ENCODE peak calls at places on chromosomes 7 and 10, in eight cellular contexts. X, F, Y, Z, R, E, V and H are unnamed samples.

GRCh38 chr7:121832347-121832746 is 40.6 kb upstream of the PTPRZ1 start:
- DNase-seq in R (no peak), F (no peak), Y (no peak), E (no peak), Z (no peak), X (no peak), V (no peak), H (peak; percentile 21)

GRCh38 chr7:96674565-96674964 is 35.1 kb downstream of the SEM1 start:
- DNase-seq in X (no peak), V (no peak), F (no peak), E (no peak), Y (peak; percentile 51), R (no peak), Z (no peak), H (no peak)

GRCh38 chr10:10222288-10222945 is 795.3 kb upstream of the CELF2 start:
- DNase-seq in V (no peak), Z (no peak), Y (peak; percentile 81), F (no peak), E (no peak), X (peak; percentile 91), R (no peak), H (no peak)

GRCh38 chr7:47816647-47817046 is 131.6 kb downstream of the PKD1L1 start:
- DNase-seq in E (no peak), Z (no peak), V (no peak), R (no peak), Y (peak; percentile 80), X (peak; percentile 20), F (no peak), H (peak; percentile 46)

GRCh38 chr10:75530337-75530736 is 98.9 kb downstream of the LRMDA start:
- DNase-seq in X (no peak), Y (peak; percentile 46), R (no peak), Z (no peak), V (no peak), F (no peak), E (peak; percentile 34), H (peak; percentile 16)

GRCh38 chr7:80379034-80379433 is 132.8 kb downstream of the GNAT3 start:
- DNase-seq in F (no peak), V (no peak), E (no peak), X (no peak), R (no peak), Y (peak; percentile 73), Z (no peak), H (peak; percentile 22)

GRCh38 chr10:26801274-26801673 is 59.5 kb downstream of the ABI1 start:
- DNase-seq in V (no peak), E (no peak), Z (no peak), F (no peak), R (no peak), Y (no peak), X (no peak), H (no peak)

GRCh38 chr10:88065384-88066049 is 202.1 kb downstream of the PTEN start:
- DNase-seq in X (peak; percentile 12), F (no peak), E (no peak), Z (no peak), V (no peak), R (no peak), Y (no peak), H (no peak)

GRCh38 chr10:79070091-79070610 is 1.4 kb downstream of the ZMIZ1 start:
- DNase-seq in F (peak; percentile 34), Y (no peak), V (peak; percentile 23), E (no peak), Z (no peak), R (no peak), X (no peak), H (no peak)

GRCh38 chr10:101261702-101262101 is 32.4 kb upstream of the LBX1 start:
- DNase-seq in Y (no peak), E (no peak), Z (no peak), F (peak; percentile 47), X (no peak), R (no peak), V (no peak), H (no peak)

GRCh38 chr7:94666879-94667587 is 11.1 kb upstream of the SGCE start:
- DNase-seq in Y (no peak), R (no peak), F (no peak), V (no peak), X (no peak), E (no peak), Z (no peak), H (no peak)

GRCh38 chr7:11858668-11859302 is 26.8 kb upstream of the THSD7A start:
- DNase-seq in V (no peak), F (no peak), X (no peak), Y (no peak), Z (no peak), R (no peak), E (no peak), H (no peak)

GRCh38 chr10:97584060-97584797 is at the start of gene HOGA1:
- DNase-seq in Y (peak; percentile 37), X (peak; percentile 15), V (peak; percentile 24), E (peak; percentile 93), R (no peak), Z (no peak), F (peak; percentile 61), H (peak; percentile 83)

GRCh38 chr10:117075064-117075463 is 63.0 kb downstream of the VAX1 start:
- DNase-seq in R (no peak), V (no peak), E (no peak), F (no peak), Y (peak; percentile 9), X (peak; percentile 1), Z (no peak), H (peak; percentile 54)

GRCh38 chr10:12081879-12082560 is 13.3 kb downstream of the DHTKD1 start:
- DNase-seq in V (no peak), Z (no peak), R (no peak), F (no peak), E (no peak), X (peak; percentile 86), Y (peak; percentile 71), H (peak; percentile 24)

GRCh38 chr10:60139798-60140566 is 233.6 kb upstream of the CCDC6 start:
- DNase-seq in R (no peak), E (no peak), Y (peak; percentile 81), X (peak; percentile 10), Z (no peak), F (peak; percentile 93), V (no peak), H (peak; percentile 83)

GRCh38 chr10:23294638-23295247 is 49.9 kb downstream of the C10orf67 start:
- DNase-seq in Y (peak; percentile 46), E (no peak), Z (no peak), V (no peak), F (peak; percentile 62), X (no peak), R (no peak), H (peak; percentile 22)

GRCh38 chr7:44148961-44149550 is 7.9 kb upstream of the MYL7 start:
- DNase-seq in X (no peak), R (no peak), Z (no peak), F (no peak), E (no peak), V (no peak), Y (no peak), H (no peak)

GRCh38 chr7:6443372-6443941 is 4.3 kb downstream of the DAGLB start:
- DNase-seq in X (peak; percentile 97), F (no peak), Y (peak; percentile 97), E (peak; percentile 78), R (no peak), Z (peak; percentile 84), V (no peak), H (peak; percentile 85)

GRCh38 chr10:33559105-33559504 is 224.6 kb upstream of the NRP1 start:
- DNase-seq in Z (no peak), E (peak; percentile 13), F (no peak), R (no peak), Y (peak; percentile 83), X (peak; percentile 63), V (no peak), H (peak; percentile 81)

GRCh38 chr7:46191776-46192175 is 270.7 kb upstream of the IGFBP3 start:
- DNase-seq in V (no peak), Y (peak; percentile 45), Z (no peak), R (no peak), E (no peak), F (no peak), X (no peak), H (peak; percentile 80)

GRCh38 chr10:45551387-45551786 is 121.2 kb downstream of the ZFAND4 start:
- DNase-seq in E (no peak), R (no peak), Y (no peak), Z (no peak), V (no peak), X (no peak), F (no peak), H (no peak)
- TF ChIP-seq CTCF in E (no peak), R (no peak), Y (no peak), Z (no peak), V (no peak), X (no peak), F (no peak), H (no peak)

DNA sequence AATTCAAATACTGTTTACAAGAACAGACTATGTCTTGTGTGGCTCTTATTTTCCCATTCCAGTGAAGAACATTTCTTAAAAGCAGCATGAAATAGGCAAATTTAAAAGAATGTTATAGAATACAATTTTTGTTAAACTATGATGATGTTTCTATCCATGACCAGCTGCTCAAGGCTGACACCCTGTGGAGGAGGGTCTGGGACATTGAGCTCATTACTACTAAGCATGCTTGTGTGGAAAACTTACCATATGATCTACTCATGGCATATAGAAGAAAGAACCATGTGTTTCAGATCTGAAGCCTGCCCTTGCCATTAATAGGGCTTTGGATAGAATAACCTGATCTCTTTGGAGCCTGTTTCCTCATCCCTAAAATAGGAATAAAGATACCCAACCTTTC is 125.0 kb downstream of the FOXP2 start:
- DNase-seq in F (peak; percentile 24), V (peak; percentile 15), E (no peak), Z (no peak), X (peak; percentile 55), Y (peak; percentile 5), R (no peak), H (peak; percentile 32)
- TF ChIP-seq CTCF in F (peak; percentile 32), V (no peak), E (peak; percentile 42), Z (peak; percentile 37), X (peak; percentile 81), Y (peak; percentile 6), R (no peak), H (peak; percentile 68)

DNA sequence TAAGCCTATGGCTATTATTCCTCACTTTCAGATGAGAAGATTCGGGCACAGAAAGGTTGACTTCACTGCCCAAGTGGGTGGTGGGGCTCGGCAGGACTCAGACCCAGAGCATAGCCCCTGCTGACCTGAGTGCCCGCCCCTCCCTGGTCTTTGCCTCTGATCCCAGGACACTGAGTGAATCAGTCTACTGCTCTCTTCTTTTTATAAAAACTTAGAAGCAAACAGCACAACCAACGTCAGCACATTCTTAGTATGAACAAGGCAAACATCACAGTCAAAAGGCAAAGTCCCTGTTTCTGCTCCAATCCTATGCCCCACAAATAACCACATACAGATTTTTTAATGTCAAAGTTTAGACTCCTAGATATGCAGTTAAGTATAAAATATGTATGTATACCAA is 237.8 kb downstream of the ZMYND11 start:
- DNase-seq in V (no peak), R (no peak), Z (no peak), Y (peak; percentile 17), E (peak; percentile 20), X (peak; percentile 64), F (no peak), H (no peak)
- TF ChIP-seq CTCF in V (no peak), R (no peak), Z (no peak), Y (no peak), E (no peak), X (no peak), F (no peak), H (no peak)

GRCh38 chr10:99709480-99710229 is 22.3 kb downstream of the COX15 start:
- DNase-seq in X (peak; percentile 12), Z (no peak), F (peak; percentile 44), V (no peak), E (no peak), R (peak; percentile 38), Y (peak; percentile 32), H (peak; percentile 73)
- TF ChIP-seq CTCF in X (peak; percentile 6), Z (no peak), F (no peak), V (no peak), E (no peak), R (no peak), Y (no peak), H (peak; percentile 33)